ENCODE peak calls at places on chromosomes 11 and 22, in four cellular contexts. One of them, this sample, is unnamed.

GRCh38 chr11:7665473-7666291 is 7.6 kb downstream of the CYB5R2 start:
- DNase-seq in ovary: peak; percentile 78
- DNase-seq in body of pancreas: peak; percentile 91
- DNase-seq in IMR-90: peak; percentile 44
- DNase-seq in this sample: peak; percentile 83

GRCh38 chr11:115498354-115498753 is 5.9 kb downstream of the CADM1 start:
- DNase-seq in ovary: no peak
- DNase-seq in body of pancreas: no peak
- DNase-seq in IMR-90: no peak
- DNase-seq in this sample: no peak

GRCh38 chr11:133678211-133678610 is 145.9 kb upstream of the OPCML start:
- DNase-seq in ovary: no peak
- DNase-seq in body of pancreas: no peak
- DNase-seq in IMR-90: no peak
- DNase-seq in this sample: no peak

GRCh38 chr11:134760307-134760706 is 348.3 kb upstream of the B3GAT1 start:
- DNase-seq in ovary: no peak
- DNase-seq in body of pancreas: no peak
- DNase-seq in IMR-90: no peak
- DNase-seq in this sample: no peak

GRCh38 chr11:133530501-133530835 is 1.8 kb downstream of the OPCML start:
- DNase-seq in ovary: no peak
- DNase-seq in body of pancreas: no peak
- DNase-seq in IMR-90: no peak
- DNase-seq in this sample: no peak

GRCh38 chr11:47983464-47984397 is 3.4 kb downstream of the PTPRJ start:
- DNase-seq in ovary: no peak
- DNase-seq in body of pancreas: no peak
- DNase-seq in IMR-90: peak; percentile 73
- DNase-seq in this sample: no peak

GRCh38 chr11:1077417-1078119 is 2.9 kb downstream of the MUC2 start:
- DNase-seq in ovary: no peak
- DNase-seq in body of pancreas: peak; percentile 4
- DNase-seq in IMR-90: no peak
- DNase-seq in this sample: no peak

GRCh38 chr11:34606326-34607120 is 14.4 kb upstream of the EHF start:
- DNase-seq in ovary: no peak
- DNase-seq in body of pancreas: no peak
- DNase-seq in IMR-90: no peak
- DNase-seq in this sample: no peak

GRCh38 chr22:28345304-28345703 is 334.3 kb downstream of the TTC28 start:
- DNase-seq in ovary: peak; percentile 51
- DNase-seq in body of pancreas: no peak
- DNase-seq in IMR-90: no peak
- DNase-seq in this sample: no peak

GRCh38 chr11:46895821-46896220 is 22.5 kb downstream of the LRP4 start:
- DNase-seq in ovary: no peak
- DNase-seq in body of pancreas: peak; percentile 80
- DNase-seq in IMR-90: no peak
- DNase-seq in this sample: no peak

GRCh38 chr11:28123151-28123571 is 15.0 kb downstream of the METTL15 start:
- DNase-seq in ovary: no peak
- DNase-seq in body of pancreas: no peak
- DNase-seq in IMR-90: peak; percentile 82
- DNase-seq in this sample: no peak

GRCh38 chr22:49884503-49885260 is 31.0 kb downstream of the ZBED4 start:
- DNase-seq in ovary: no peak
- DNase-seq in body of pancreas: no peak
- DNase-seq in IMR-90: no peak
- DNase-seq in this sample: no peak

GRCh38 chr22:26404851-26405357 is 24.2 kb upstream of the ASPHD2 start:
- DNase-seq in ovary: no peak
- DNase-seq in body of pancreas: no peak
- DNase-seq in IMR-90: no peak
- DNase-seq in this sample: no peak

GRCh38 chr11:67310246-67311050 is 7.1 kb downstream of the SSH3 start:
- DNase-seq in ovary: no peak
- DNase-seq in body of pancreas: no peak
- DNase-seq in IMR-90: no peak
- DNase-seq in this sample: no peak

GRCh38 chr22:27157090-27157489 is 499.7 kb downstream of the MIAT start:
- DNase-seq in ovary: no peak
- DNase-seq in body of pancreas: no peak
- DNase-seq in IMR-90: no peak
- DNase-seq in this sample: no peak

GRCh38 chr22:40631925-40632324 is 4.6 kb downstream of the MRTFA start:
- DNase-seq in ovary: no peak
- DNase-seq in body of pancreas: no peak
- DNase-seq in IMR-90: no peak
- DNase-seq in this sample: no peak

GRCh38 chr11:76783294-76783900 is at the start of gene TSKU:
- DNase-seq in ovary: no peak
- DNase-seq in body of pancreas: no peak
- DNase-seq in IMR-90: no peak
- DNase-seq in this sample: no peak

GRCh38 chr11:125342281-125342980 is 153.6 kb downstream of the FEZ1 start:
- DNase-seq in ovary: no peak
- DNase-seq in body of pancreas: no peak
- DNase-seq in IMR-90: no peak
- DNase-seq in this sample: no peak

GRCh38 chr11:17695454-17696441 is 23.6 kb upstream of the MYOD1 start:
- DNase-seq in ovary: no peak
- DNase-seq in body of pancreas: no peak
- DNase-seq in IMR-90: no peak
- DNase-seq in this sample: no peak

GRCh38 chr22:19799322-19800190 is 39.0 kb downstream of the TBX1 start:
- DNase-seq in ovary: peak; percentile 25
- DNase-seq in body of pancreas: no peak
- DNase-seq in IMR-90: peak; percentile 92
- DNase-seq in this sample: no peak

GRCh38 chr11:15519124-15519791 is 404.5 kb downstream of the INSC start:
- DNase-seq in ovary: no peak
- DNase-seq in body of pancreas: no peak
- DNase-seq in IMR-90: no peak
- DNase-seq in this sample: no peak

GRCh38 chr11:60711316-60711715 is 11.9 kb downstream of the MS4A8 start:
- DNase-seq in ovary: no peak
- DNase-seq in body of pancreas: peak; percentile 12
- DNase-seq in IMR-90: no peak
- DNase-seq in this sample: no peak

GRCh38 chr11:534592-535518 is 521 bp downstream of the HRAS start:
- DNase-seq in ovary: peak; percentile 60
- DNase-seq in body of pancreas: peak; percentile 49
- DNase-seq in IMR-90: no peak
- DNase-seq in this sample: no peak

GRCh38 chr11:78037056-78037455 is 14.0 kb upstream of the KCTD14 start:
- DNase-seq in ovary: no peak
- DNase-seq in body of pancreas: peak; percentile 78
- DNase-seq in IMR-90: no peak
- DNase-seq in this sample: no peak

GRCh38 chr11:128714881-128715280 is 21.0 kb downstream of the FLI1 start:
- DNase-seq in ovary: no peak
- DNase-seq in body of pancreas: no peak
- DNase-seq in IMR-90: peak; percentile 97
- DNase-seq in this sample: no peak

GRCh38 chr11:133134561-133135173 is 397.6 kb downstream of the OPCML start:
- DNase-seq in ovary: no peak
- DNase-seq in body of pancreas: peak; percentile 78
- DNase-seq in IMR-90: peak; percentile 4
- DNase-seq in this sample: peak; percentile 60

GRCh38 chr11:31865606-31866300 is 54.6 kb upstream of the PAX6 start:
- DNase-seq in ovary: no peak
- DNase-seq in body of pancreas: no peak
- DNase-seq in IMR-90: no peak
- DNase-seq in this sample: no peak

GRCh38 chr11:34644669-34645406 is 23.9 kb downstream of the EHF start:
- DNase-seq in ovary: no peak
- DNase-seq in body of pancreas: no peak
- DNase-seq in IMR-90: peak; percentile 89
- DNase-seq in this sample: no peak

GRCh38 chr11:48107188-48107704 is 109.4 kb upstream of the OR4B1 start:
- DNase-seq in ovary: no peak
- DNase-seq in body of pancreas: no peak
- DNase-seq in IMR-90: peak; percentile 67
- DNase-seq in this sample: peak; percentile 54

GRCh38 chr22:22161924-22162851 is 82.4 kb upstream of the VPREB1 start:
- DNase-seq in ovary: no peak
- DNase-seq in body of pancreas: no peak
- DNase-seq in IMR-90: no peak
- DNase-seq in this sample: no peak

GRCh38 chr11:134450186-134450585 is 38.1 kb upstream of the B3GAT1 start:
- DNase-seq in ovary: no peak
- DNase-seq in body of pancreas: no peak
- DNase-seq in IMR-90: no peak
- DNase-seq in this sample: no peak

GRCh38 chr11:35995872-35996271 is 52.0 kb downstream of the LDLRAD3 start:
- DNase-seq in ovary: no peak
- DNase-seq in body of pancreas: no peak
- DNase-seq in IMR-90: no peak
- DNase-seq in this sample: no peak

GRCh38 chr22:27962268-27963191 is 43.5 kb upstream of the PITPNB start:
- DNase-seq in ovary: no peak
- DNase-seq in body of pancreas: no peak
- DNase-seq in IMR-90: peak; percentile 21
- DNase-seq in this sample: no peak

GRCh38 chr11:2573240-2574042 is 126.4 kb downstream of the KCNQ1OT1 start:
- DNase-seq in ovary: no peak
- DNase-seq in body of pancreas: peak; percentile 3
- DNase-seq in IMR-90: no peak
- DNase-seq in this sample: no peak

GRCh38 chr11:43685483-43685882 is 4.9 kb downstream of the HSD17B12 start:
- DNase-seq in ovary: no peak
- DNase-seq in body of pancreas: no peak
- DNase-seq in IMR-90: no peak
- DNase-seq in this sample: no peak

GRCh38 chr11:69986421-69987229 is 91.5 kb upstream of the ANO1 start:
- DNase-seq in ovary: no peak
- DNase-seq in body of pancreas: no peak
- DNase-seq in IMR-90: no peak
- DNase-seq in this sample: no peak
- H3K4me1 ChIP-seq in ovary: peaks cover 5% of the 10 kb centered on the region
- H3K4me1 ChIP-seq in body of pancreas: peaks cover 9% of the 10 kb centered on the region
- H3K4me1 ChIP-seq in IMR-90: peaks cover 30% of the 10 kb centered on the region
- H3K4me1 ChIP-seq in this sample: peaks cover 24% of the 10 kb centered on the region

GRCh38 chr22:44979154-44979553 is 30.7 kb downstream of the PHF21B start:
- DNase-seq in ovary: no peak
- DNase-seq in body of pancreas: no peak
- DNase-seq in IMR-90: no peak
- DNase-seq in this sample: no peak

GRCh38 chr22:44971651-44972362 is 38.0 kb downstream of the PHF21B start:
- DNase-seq in ovary: no peak
- DNase-seq in body of pancreas: no peak
- DNase-seq in IMR-90: no peak
- DNase-seq in this sample: no peak

GRCh38 chr22:44972363-44973083 is 37.3 kb downstream of the PHF21B start:
- DNase-seq in ovary: no peak
- DNase-seq in body of pancreas: no peak
- DNase-seq in IMR-90: peak; percentile 3
- DNase-seq in this sample: no peak

GRCh38 chr22:44973829-44974228 is 36.0 kb downstream of the PHF21B start:
- DNase-seq in ovary: no peak
- DNase-seq in body of pancreas: no peak
- DNase-seq in IMR-90: no peak
- DNase-seq in this sample: no peak

DNA sequence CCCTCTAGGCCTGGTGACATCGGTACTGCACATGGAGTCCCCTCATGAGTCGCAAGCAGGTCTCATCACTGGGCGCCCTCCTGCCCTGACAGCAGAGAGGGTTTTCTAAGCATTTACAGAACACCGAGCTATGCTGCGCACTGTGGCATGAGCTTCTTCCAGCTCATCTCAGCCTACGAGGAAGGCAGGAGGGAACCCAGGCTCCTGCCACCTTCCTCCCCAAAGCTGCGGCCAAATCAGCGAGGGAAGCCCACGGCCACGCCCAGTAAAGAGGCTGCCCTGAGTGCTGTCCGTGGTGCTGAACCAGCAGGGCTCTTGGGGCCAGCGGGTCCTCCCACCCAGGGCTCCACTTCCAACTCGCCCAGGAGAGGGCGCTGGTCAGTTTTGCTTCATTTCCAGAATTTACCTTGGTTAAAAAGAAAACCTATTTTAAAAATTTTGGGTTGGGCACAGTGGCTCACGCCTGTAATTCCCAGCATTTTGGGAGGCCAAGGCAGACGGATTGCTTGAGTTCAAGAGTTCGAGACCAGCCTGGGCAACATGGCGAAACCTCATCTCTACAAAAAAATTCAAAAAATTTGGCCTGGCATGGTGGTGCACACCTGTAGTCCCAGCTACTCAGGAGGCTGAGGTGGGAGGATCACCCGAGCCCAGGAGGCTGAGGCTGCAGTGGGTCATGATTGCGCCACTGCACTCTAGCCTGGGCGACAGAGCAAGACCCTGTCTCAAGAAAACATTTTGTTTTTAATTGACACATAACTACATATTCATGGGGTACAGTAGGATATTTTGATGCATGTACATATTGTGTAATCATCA is 34.2 kb downstream of the PHF21B start:
- DNase-seq in ovary: peak; percentile 87
- DNase-seq in body of pancreas: peak; percentile 75
- DNase-seq in IMR-90: peak; percentile 76
- DNase-seq in this sample: no peak
- TF ChIP-seq CTCF in ovary: peak; percentile 35
- TF ChIP-seq CTCF in body of pancreas: peak; percentile 57
- TF ChIP-seq CTCF in IMR-90: peak; percentile 92
- TF ChIP-seq CTCF in this sample: peak; percentile 79

DNA sequence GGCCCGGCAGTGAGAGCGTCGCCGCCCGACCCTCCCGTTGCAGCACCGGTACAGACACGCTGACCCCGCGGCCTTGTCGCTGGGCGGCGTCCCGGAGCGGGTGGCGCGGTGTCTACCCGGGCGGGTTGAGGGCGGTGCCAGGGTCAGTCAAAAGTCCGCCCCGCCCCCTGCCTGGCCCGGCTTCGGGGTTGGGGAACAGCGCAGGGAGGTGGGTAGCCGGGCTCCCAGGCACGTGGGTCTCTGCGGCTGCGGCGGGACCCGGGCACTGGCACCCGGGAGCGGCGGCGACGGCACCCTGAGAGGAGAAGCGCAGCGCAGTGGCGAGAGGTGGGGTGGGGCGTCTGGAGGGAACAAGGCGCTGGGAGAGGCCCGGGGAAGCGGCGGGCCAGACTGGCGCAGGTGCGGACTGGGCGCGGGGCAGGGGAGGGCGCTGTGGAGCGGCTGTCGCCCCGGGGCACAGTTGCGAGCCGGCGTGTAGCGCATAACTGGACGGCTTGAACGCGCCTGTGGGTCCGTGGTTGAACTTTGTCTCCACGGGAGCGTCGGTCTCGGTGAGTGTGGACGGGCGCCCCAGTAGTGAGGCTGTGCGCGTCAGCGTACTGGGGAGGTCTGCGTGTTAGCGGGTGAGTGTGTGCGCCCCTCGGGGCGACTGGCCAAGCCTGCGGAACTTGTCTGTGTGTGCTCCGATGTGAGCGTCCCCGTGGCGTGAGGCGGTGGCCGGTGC is at the start of gene P2RY2:
- DNase-seq in ovary: peak; percentile 55
- DNase-seq in body of pancreas: peak; percentile 89
- DNase-seq in IMR-90: no peak
- DNase-seq in this sample: peak; percentile 70
- H3K4me1 ChIP-seq in ovary: peaks cover 13% of the 10 kb centered on the region
- H3K4me1 ChIP-seq in body of pancreas: peaks cover 23% of the 10 kb centered on the region
- H3K4me1 ChIP-seq in IMR-90: no peaks in the 10 kb centered on the region
- H3K4me1 ChIP-seq in this sample: peaks cover 43% of the 10 kb centered on the region

GRCh38 chr11:44977493-44977984 is 26.9 kb upstream of the TP53I11 start:
- DNase-seq in ovary: no peak
- DNase-seq in body of pancreas: peak; percentile 51
- DNase-seq in IMR-90: peak; percentile 14
- DNase-seq in this sample: no peak
- TF ChIP-seq CTCF in ovary: no peak
- TF ChIP-seq CTCF in body of pancreas: no peak
- TF ChIP-seq CTCF in IMR-90: peak; percentile 19
- TF ChIP-seq CTCF in this sample: no peak